ENCODE peak calls at places on chromosomes 11 and 22, in nine cellular contexts. V is epithelial cell of esophagus; L is kidney glomerular epithelial cell; T is AML-193; H is activated B cell treated with CpG ODN at 0.5 μM for 24 hours; I is neural crest cell; N is RKO; M is activated effector memory CD4-positive, alpha-beta T cell treated with anti-CD3 and anti-CD28 coated beads, Interleukin-2, amount 50 U/mL, for 16 hours; W is bronchial epithelial cell. B is an unnamed sample.

GRCh38 chr22:19891350-19892248 is 36.9 kb upstream of the GNB1L start:
- DNase-seq in L (peak), V (peak), T (peak), I (no peak), N (peak), W (peak), H (no peak), M (peak), B (peak)

GRCh38 chr11:94776351-94777321 is 8.5 kb downstream of the AMOTL1 start:
- DNase-seq in T (no peak), W (peak), N (no peak), H (no peak), M (no peak), V (peak), I (no peak), L (peak), B (peak)

GRCh38 chr11:85094795-85095194 is 532.3 kb downstream of the DLG2 start:
- DNase-seq in W (no peak), N (no peak), T (no peak), M (no peak), V (no peak), H (no peak), L (no peak), I (no peak), B (no peak)

GRCh38 chr11:8477151-8477550 is 116.9 kb downstream of the STK33 start:
- DNase-seq in V (no peak), I (no peak), N (no peak), L (no peak), H (no peak), W (no peak), M (no peak), T (no peak), B (peak)

GRCh38 chr11:58433638-58434203 is 5.8 kb upstream of the OR5B2 start:
- DNase-seq in T (no peak), I (no peak), M (no peak), N (no peak), W (no peak), H (no peak), V (no peak), L (no peak), B (no peak)

GRCh38 chr11:64152841-64153691 is 12.8 kb downstream of the MACROD1 start:
- DNase-seq in I (peak), H (peak), V (peak), L (peak), N (peak), T (peak), W (peak), M (peak), B (no peak)

GRCh38 chr11:65529475-65530156 is 4.7 kb downstream of the SCYL1 start:
- DNase-seq in T (no peak), I (no peak), W (no peak), H (no peak), V (no peak), L (no peak), N (no peak), M (no peak), B (no peak)

GRCh38 chr11:123202155-123202714 is 7.2 kb upstream of the CLMP start:
- DNase-seq in W (no peak), I (no peak), V (no peak), H (no peak), L (no peak), T (no peak), M (no peak), N (no peak), B (no peak)

GRCh38 chr22:49349841-49350381 is 477.8 kb downstream of the BRD1 start:
- DNase-seq in H (no peak), N (no peak), W (no peak), T (no peak), L (no peak), I (no peak), V (no peak), M (peak), B (no peak)

B was measured in renal cortical epithelial cell.